ENCODE peak calls at places on chromosomes 16 and 17, in six cellular contexts. One of them, this sample, is unnamed.
A peak's percentile ranks its signal among the peaks of the same experiment; 100 is the strongest.

GRCh38 chr16:3532741-3533140 is 31.9 kb downstream of the CLUAP1 start:
- DNase-seq in left ventricle myocardium inferior: no peak
- DNase-seq in esophagus muscularis mucosa: no peak
- DNase-seq in GM23248: no peak
- DNase-seq in GM23338: no peak
- DNase-seq in ascending aorta: no peak
- DNase-seq in this sample: no peak

GRCh38 chr17:19538095-19539039 is 4.7 kb downstream of the SLC47A1 start:
- DNase-seq in left ventricle myocardium inferior: peak; percentile 25
- DNase-seq in esophagus muscularis mucosa: no peak
- DNase-seq in GM23248: no peak
- DNase-seq in GM23338: peak; percentile 27
- DNase-seq in ascending aorta: no peak
- DNase-seq in this sample: no peak

GRCh38 chr17:57861737-57862409 is 12.0 kb upstream of the MRPS23 start:
- DNase-seq in left ventricle myocardium inferior: peak; percentile 78
- DNase-seq in esophagus muscularis mucosa: peak; percentile 95
- DNase-seq in GM23248: peak; percentile 68
- DNase-seq in GM23338: peak; percentile 73
- DNase-seq in ascending aorta: peak; percentile 87
- DNase-seq in this sample: no peak

GRCh38 chr17:40417258-40417608 is 463 bp downstream of the TOP2A start:
- DNase-seq in left ventricle myocardium inferior: no peak
- DNase-seq in esophagus muscularis mucosa: no peak
- DNase-seq in GM23248: no peak
- DNase-seq in GM23338: peak; percentile 60
- DNase-seq in ascending aorta: no peak
- DNase-seq in this sample: no peak

GRCh38 chr16:58970775-58971174 is 236.7 kb upstream of the GOT2 start:
- DNase-seq in left ventricle myocardium inferior: no peak
- DNase-seq in esophagus muscularis mucosa: no peak
- DNase-seq in GM23248: peak; percentile 3
- DNase-seq in GM23338: no peak
- DNase-seq in ascending aorta: no peak
- DNase-seq in this sample: no peak

GRCh38 chr17:75191584-75191983 is 8.8 kb upstream of the SUMO2 start:
- DNase-seq in left ventricle myocardium inferior: no peak
- DNase-seq in esophagus muscularis mucosa: no peak
- DNase-seq in GM23248: peak; percentile 59
- DNase-seq in GM23338: no peak
- DNase-seq in ascending aorta: no peak
- DNase-seq in this sample: no peak

GRCh38 chr17:5035356-5035755 is at the start of gene SLC52A1:
- DNase-seq in left ventricle myocardium inferior: no peak
- DNase-seq in esophagus muscularis mucosa: no peak
- DNase-seq in GM23248: peak; percentile 24
- DNase-seq in GM23338: peak; percentile 64
- DNase-seq in ascending aorta: no peak
- DNase-seq in this sample: no peak

GRCh38 chr16:68806422-68806821 is 36.9 kb upstream of the TANGO6 start:
- DNase-seq in left ventricle myocardium inferior: no peak
- DNase-seq in esophagus muscularis mucosa: no peak
- DNase-seq in GM23248: no peak
- DNase-seq in GM23338: no peak
- DNase-seq in ascending aorta: no peak
- DNase-seq in this sample: no peak

GRCh38 chr16:3637371-3637923 is 17.0 kb upstream of the DNASE1 start:
- DNase-seq in left ventricle myocardium inferior: no peak
- DNase-seq in esophagus muscularis mucosa: no peak
- DNase-seq in GM23248: no peak
- DNase-seq in GM23338: peak; percentile 53
- DNase-seq in ascending aorta: peak; percentile 35
- DNase-seq in this sample: peak; percentile 19

GRCh38 chr17:74921769-74922168 is 1.3 kb downstream of the USH1G start:
- DNase-seq in left ventricle myocardium inferior: no peak
- DNase-seq in esophagus muscularis mucosa: no peak
- DNase-seq in GM23248: no peak
- DNase-seq in GM23338: no peak
- DNase-seq in ascending aorta: no peak
- DNase-seq in this sample: no peak

GRCh38 chr17:68344701-68345136 is 53.4 kb downstream of the ARSG start:
- DNase-seq in left ventricle myocardium inferior: no peak
- DNase-seq in esophagus muscularis mucosa: no peak
- DNase-seq in GM23248: no peak
- DNase-seq in GM23338: no peak
- DNase-seq in ascending aorta: no peak
- DNase-seq in this sample: peak; percentile 36

GRCh38 chr17:28727727-28728363 is 743 bp upstream of the NEK8 start:
- DNase-seq in left ventricle myocardium inferior: no peak
- DNase-seq in esophagus muscularis mucosa: no peak
- DNase-seq in GM23248: peak; percentile 75
- DNase-seq in GM23338: peak; percentile 97
- DNase-seq in ascending aorta: peak; percentile 78
- DNase-seq in this sample: peak; percentile 81

GRCh38 chr17:1485311-1485747 is 7.2 kb downstream of the MYO1C start:
- DNase-seq in left ventricle myocardium inferior: peak; percentile 76
- DNase-seq in esophagus muscularis mucosa: no peak
- DNase-seq in GM23248: peak; percentile 62
- DNase-seq in GM23338: peak; percentile 83
- DNase-seq in ascending aorta: peak; percentile 76
- DNase-seq in this sample: no peak

GRCh38 chr17:18026408-18026776 is 12.6 kb downstream of the ATPAF2 start:
- DNase-seq in left ventricle myocardium inferior: peak; percentile 56
- DNase-seq in esophagus muscularis mucosa: no peak
- DNase-seq in GM23248: peak; percentile 97
- DNase-seq in GM23338: no peak
- DNase-seq in ascending aorta: peak; percentile 30
- DNase-seq in this sample: no peak

GRCh38 chr16:85286066-85286712 is 173.9 kb upstream of the CIBAR2 start:
- DNase-seq in left ventricle myocardium inferior: peak; percentile 72
- DNase-seq in esophagus muscularis mucosa: no peak
- DNase-seq in GM23248: peak; percentile 96
- DNase-seq in GM23338: no peak
- DNase-seq in ascending aorta: peak; percentile 88
- DNase-seq in this sample: no peak

GRCh38 chr16:85286970-85287814 is 174.9 kb upstream of the CIBAR2 start:
- DNase-seq in left ventricle myocardium inferior: peak; percentile 52
- DNase-seq in esophagus muscularis mucosa: no peak
- DNase-seq in GM23248: peak; percentile 83
- DNase-seq in GM23338: no peak
- DNase-seq in ascending aorta: no peak
- DNase-seq in this sample: no peak

GRCh38 chr16:85284138-85284897 is 172.0 kb upstream of the CIBAR2 start:
- DNase-seq in left ventricle myocardium inferior: no peak
- DNase-seq in esophagus muscularis mucosa: no peak
- DNase-seq in GM23248: no peak
- DNase-seq in GM23338: no peak
- DNase-seq in ascending aorta: no peak
- DNase-seq in this sample: no peak

GRCh38 chr16:85283305-85284050 is 171.2 kb upstream of the CIBAR2 start:
- DNase-seq in left ventricle myocardium inferior: no peak
- DNase-seq in esophagus muscularis mucosa: no peak
- DNase-seq in GM23248: no peak
- DNase-seq in GM23338: no peak
- DNase-seq in ascending aorta: no peak
- DNase-seq in this sample: no peak

DNA sequence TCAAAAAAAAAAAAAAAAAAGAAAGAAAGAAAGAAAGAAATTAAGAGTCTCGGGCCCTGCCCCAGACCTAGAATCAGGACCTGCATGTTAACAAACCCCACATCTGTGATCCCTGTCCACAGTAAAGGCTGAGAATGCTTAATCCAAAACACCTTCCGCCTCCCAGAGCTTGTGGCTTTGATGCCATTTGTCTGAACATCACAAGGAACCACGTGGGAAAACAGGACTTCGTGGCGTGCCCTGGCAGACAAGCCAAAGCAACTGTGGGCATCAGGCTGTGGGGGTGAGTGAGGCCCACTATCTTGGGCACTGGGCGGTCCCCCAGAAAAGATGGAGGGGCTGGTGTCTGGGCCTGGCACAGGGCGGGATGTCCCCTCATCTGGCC is 173.4 kb upstream of the CIBAR2 start:
- DNase-seq in left ventricle myocardium inferior: no peak
- DNase-seq in esophagus muscularis mucosa: no peak
- DNase-seq in GM23248: peak; percentile 55
- DNase-seq in GM23338: no peak
- DNase-seq in ascending aorta: no peak
- DNase-seq in this sample: no peak
- H3K27ac ChIP-seq in left ventricle myocardium inferior: peak overlapping the region; percentile 64
- H3K27ac ChIP-seq in esophagus muscularis mucosa: peak overlapping the region; percentile 37
- H3K27ac ChIP-seq in GM23248: peak overlapping the region; percentile 88
- H3K27ac ChIP-seq in GM23338: no peak overlapping the region
- H3K27ac ChIP-seq in ascending aorta: no peak overlapping the region
- H3K27ac ChIP-seq in this sample: no peak overlapping the region

DNA sequence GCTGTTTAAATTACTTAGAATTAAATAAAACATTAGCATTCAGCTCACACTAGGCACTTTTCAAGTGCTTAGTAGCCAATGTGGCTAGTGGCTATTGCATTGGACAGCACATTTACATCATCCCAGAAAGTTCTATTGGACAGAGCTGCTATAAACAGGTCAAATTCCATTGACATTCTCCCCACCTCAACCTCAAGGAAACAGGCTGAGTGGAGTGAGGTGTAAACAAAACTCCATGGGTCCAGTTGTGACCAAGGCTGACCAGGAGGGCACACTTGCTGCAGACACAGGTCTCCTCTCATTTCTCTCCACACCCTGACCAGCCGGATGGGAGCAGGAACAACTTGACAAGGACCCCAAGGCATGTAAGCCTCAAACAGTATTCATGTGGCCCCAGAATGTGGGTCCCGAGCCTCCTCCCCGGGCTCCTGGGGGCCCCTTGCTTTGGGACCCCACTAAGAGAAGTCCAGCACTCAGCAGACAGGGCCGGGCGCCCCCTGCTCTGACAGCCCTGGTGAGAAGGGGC is 504 bp downstream of the C17orf113 start:
- DNase-seq in left ventricle myocardium inferior: no peak
- DNase-seq in esophagus muscularis mucosa: no peak
- DNase-seq in GM23248: no peak
- DNase-seq in GM23338: no peak
- DNase-seq in ascending aorta: no peak
- DNase-seq in this sample: no peak
- H3K27ac ChIP-seq in left ventricle myocardium inferior: peak overlapping the region; percentile 36
- H3K27ac ChIP-seq in esophagus muscularis mucosa: no peak overlapping the region
- H3K27ac ChIP-seq in GM23248: no peak overlapping the region
- H3K27ac ChIP-seq in GM23338: no peak overlapping the region
- H3K27ac ChIP-seq in ascending aorta: no peak overlapping the region
- H3K27ac ChIP-seq in this sample: no peak overlapping the region

DNA sequence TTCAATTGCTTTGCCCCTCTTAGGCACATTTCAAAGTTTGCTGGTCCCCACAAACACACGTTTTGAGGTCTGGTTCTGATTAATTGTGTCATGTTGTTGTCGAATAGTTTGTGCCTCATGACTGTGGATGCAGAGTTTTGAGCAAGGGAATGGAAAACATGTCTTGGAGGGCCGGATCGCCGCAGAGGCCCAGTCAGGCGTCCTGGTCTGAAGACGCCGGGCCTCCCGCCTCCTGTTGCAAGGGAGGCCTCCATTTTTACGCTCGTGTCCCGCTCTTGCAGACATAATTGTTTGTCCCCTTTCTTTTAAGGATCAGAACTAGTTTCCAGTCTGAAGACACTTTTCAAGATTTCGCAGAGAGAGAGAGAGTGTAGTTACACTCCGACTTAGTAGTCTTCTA is 3.2 kb downstream of the NTN1 start:
- DNase-seq in left ventricle myocardium inferior: no peak
- DNase-seq in esophagus muscularis mucosa: no peak
- DNase-seq in GM23248: no peak
- DNase-seq in GM23338: peak; percentile 76
- DNase-seq in ascending aorta: no peak
- DNase-seq in this sample: no peak
- H3K27ac ChIP-seq in left ventricle myocardium inferior: no peak overlapping the region
- H3K27ac ChIP-seq in esophagus muscularis mucosa: peak overlapping the region; percentile 94
- H3K27ac ChIP-seq in GM23248: no peak overlapping the region
- H3K27ac ChIP-seq in GM23338: no peak overlapping the region
- H3K27ac ChIP-seq in ascending aorta: no peak overlapping the region
- H3K27ac ChIP-seq in this sample: no peak overlapping the region

GRCh38 chr16:54135361-54136275 is 151.0 kb downstream of the IRX3 start:
- DNase-seq in left ventricle myocardium inferior: no peak
- DNase-seq in esophagus muscularis mucosa: no peak
- DNase-seq in GM23248: peak; percentile 85
- DNase-seq in GM23338: no peak
- DNase-seq in ascending aorta: no peak
- DNase-seq in this sample: no peak
- H3K27ac ChIP-seq in left ventricle myocardium inferior: no peak overlapping the region
- H3K27ac ChIP-seq in esophagus muscularis mucosa: no peak overlapping the region
- H3K27ac ChIP-seq in GM23248: peak overlapping the region; percentile 95
- H3K27ac ChIP-seq in GM23338: no peak overlapping the region
- H3K27ac ChIP-seq in ascending aorta: no peak overlapping the region
- H3K27ac ChIP-seq in this sample: no peak overlapping the region

DNA sequence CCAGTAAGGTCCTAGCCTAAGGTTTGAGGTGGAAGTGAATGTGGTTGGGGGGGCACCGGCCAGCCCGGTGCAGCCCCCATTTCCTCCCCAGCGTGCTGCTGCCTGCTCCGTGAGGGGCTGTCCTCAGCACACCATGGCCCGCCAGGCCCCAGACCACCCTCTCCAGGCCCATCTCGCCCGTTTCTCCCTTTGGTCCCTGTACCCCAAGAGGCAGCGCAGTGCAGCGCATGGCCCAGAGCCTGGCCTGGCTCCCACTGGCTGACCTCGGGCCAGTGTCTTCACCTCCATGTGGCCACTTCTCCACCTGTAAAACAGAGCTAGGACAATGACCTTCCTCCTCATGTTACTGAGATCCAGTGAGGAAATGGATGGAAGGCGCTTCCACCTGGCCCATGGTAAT is 170.0 kb upstream of the GSE1 start:
- DNase-seq in left ventricle myocardium inferior: no peak
- DNase-seq in esophagus muscularis mucosa: no peak
- DNase-seq in GM23248: no peak
- DNase-seq in GM23338: no peak
- DNase-seq in ascending aorta: no peak
- DNase-seq in this sample: no peak
- H3K27ac ChIP-seq in left ventricle myocardium inferior: no peak overlapping the region
- H3K27ac ChIP-seq in esophagus muscularis mucosa: no peak overlapping the region
- H3K27ac ChIP-seq in GM23248: no peak overlapping the region
- H3K27ac ChIP-seq in GM23338: no peak overlapping the region
- H3K27ac ChIP-seq in ascending aorta: no peak overlapping the region
- H3K27ac ChIP-seq in this sample: no peak overlapping the region

This sample was measured in CD4-positive, alpha-beta T cell.